ENCODE peak calls at places on chromosomes 4 and X, in five cellular contexts. P is activated CD8-positive, alpha-beta memory T cell treated with anti-CD3 and anti-CD28 coated beads for 1 hour; Z is stimulated activated CD4-positive, alpha-beta T cell treated with anti-CD3 and anti-CD28 coated beads, Interleukin-12 subunit alpha, Interleukin-12 subunit beta, amount 100 ng/mL, for 48 hours; V is glutamatergic neuron; R is choroid plexus epithelial cell. F is an unnamed sample.

GRCh38 chrX:38985375-38985774 is 184.1 kb downstream of the MID1IP1 start:
- DNase-seq in Z (no peak), R (peak; percentile 30), V (no peak), P (no peak), F (no peak)

GRCh38 chr4:141065872-141066271 is 67.4 kb downstream of the RNF150 start:
- DNase-seq in Z (no peak), P (no peak), R (peak; percentile 13), V (no peak), F (no peak)

GRCh38 chr4:129362685-129363274 is 266.8 kb downstream of the C4orf33 start:
- DNase-seq in V (peak; percentile 60), R (peak; percentile 88), P (peak; percentile 4), Z (peak; percentile 4), F (no peak)

GRCh38 chrX:3449287-3449686 is 102.8 kb upstream of the MXRA5 start:
- DNase-seq in V (no peak), Z (no peak), R (peak; percentile 2), P (no peak), F (no peak)

GRCh38 chr4:7332216-7333023 is 102.3 kb downstream of the PSAPL1 start:
- DNase-seq in R (peak; percentile 90), Z (no peak), P (no peak), V (no peak), F (no peak)

GRCh38 chrX:101417981-101418841 is 10.2 kb downstream of the HNRNPH2 start:
- DNase-seq in Z (no peak), P (no peak), R (no peak), V (peak; percentile 77), F (peak; percentile 4)

GRCh38 chr4:33369366-33369899 is 2649.3 kb downstream of the PCDH7 start:
- DNase-seq in Z (no peak), R (peak; percentile 51), V (no peak), P (no peak), F (no peak)

GRCh38 chr4:118351851-118352827 is 664 bp downstream of the PRSS12 start:
- DNase-seq in P (no peak), Z (no peak), R (peak; percentile 41), V (peak; percentile 75), F (no peak)

GRCh38 chr4:122765702-122766352 is 33.3 kb downstream of the BBS12 start:
- DNase-seq in Z (no peak), P (no peak), R (peak; percentile 88), V (no peak), F (no peak)

GRCh38 chr4:128924951-128925350 is 115.5 kb downstream of the JADE1 start:
- DNase-seq in R (peak; percentile 2), V (no peak), P (no peak), Z (no peak), F (no peak)

GRCh38 chr4:145609494-145610427 is 9.4 kb upstream of the MMAA start:
- DNase-seq in V (peak; percentile 71), R (peak; percentile 86), Z (peak; percentile 39), P (peak; percentile 10), F (no peak)

GRCh38 chr4:177479063-177479462 is 36.8 kb upstream of the AGA start:
- DNase-seq in R (no peak), Z (no peak), P (no peak), V (no peak), F (no peak)

GRCh38 chr4:54067163-54067562 is 2.8 kb upstream of the CHIC2 start:
- DNase-seq in P (no peak), Z (no peak), R (peak; percentile 37), V (no peak), F (no peak)

GRCh38 chrX:130516123-130516522 is 114.3 kb downstream of the RBMX2 start:
- DNase-seq in R (no peak), Z (no peak), V (no peak), P (no peak), F (no peak)

GRCh38 chr4:1297456-1298325 is 8.0 kb downstream of the MAEA start:
- DNase-seq in V (no peak), Z (no peak), R (no peak), P (no peak), F (no peak)

GRCh38 chr4:73619351-73619750 is 885 bp downstream of the RASSF6 start:
- DNase-seq in P (no peak), V (no peak), Z (no peak), R (no peak), F (no peak)

GRCh38 chr4:185911556-185912064 is 99.6 kb upstream of the SORBS2 start:
- DNase-seq in R (peak; percentile 33), P (no peak), Z (no peak), V (no peak), F (no peak)

GRCh38 chr4:10808591-10808990 is 124.0 kb upstream of the CLNK start:
- DNase-seq in Z (no peak), V (no peak), R (peak; percentile 92), P (no peak), F (no peak)

GRCh38 chr4:168507178-168507577 is 10.3 kb downstream of the PALLD start:
- DNase-seq in Z (no peak), P (no peak), V (no peak), R (no peak), F (no peak)

GRCh38 chrX:23668335-23668734 is 1.0 kb downstream of the PRDX4 start:
- DNase-seq in V (no peak), Z (no peak), P (no peak), R (peak; percentile 4), F (no peak)

F was measured in cortex of kidney.